ENCODE peak calls at places on chromosomes 4 and X, in six cellular contexts. One of them, this sample, is unnamed.

GRCh38 chrX:97367149-97367548 is 483.4 kb downstream of the RPA4 start:
- DNase-seq in CD4-positive, alpha-beta T cell: no peak
- DNase-seq in astrocyte of the spinal cord: peak; percentile 3
- DNase-seq in gastrocnemius medialis: no peak
- DNase-seq in AG09309: peak; percentile 14
- DNase-seq in lower lobe of right lung: no peak
- DNase-seq in this sample: peak; percentile 9

GRCh38 chrX:69510137-69510715 is 6.1 kb downstream of the NALF2 start:
- DNase-seq in CD4-positive, alpha-beta T cell: no peak
- DNase-seq in astrocyte of the spinal cord: no peak
- DNase-seq in gastrocnemius medialis: no peak
- DNase-seq in AG09309: no peak
- DNase-seq in lower lobe of right lung: no peak
- DNase-seq in this sample: no peak

GRCh38 chrX:63784346-63784901 is 590 bp downstream of the ARHGEF9 start:
- DNase-seq in CD4-positive, alpha-beta T cell: no peak
- DNase-seq in astrocyte of the spinal cord: no peak
- DNase-seq in gastrocnemius medialis: no peak
- DNase-seq in AG09309: no peak
- DNase-seq in lower lobe of right lung: no peak
- DNase-seq in this sample: no peak

GRCh38 chr4:2478220-2478619 is 9.3 kb downstream of the RNF4 start:
- DNase-seq in CD4-positive, alpha-beta T cell: no peak
- DNase-seq in astrocyte of the spinal cord: no peak
- DNase-seq in gastrocnemius medialis: no peak
- DNase-seq in AG09309: no peak
- DNase-seq in lower lobe of right lung: no peak
- DNase-seq in this sample: no peak

GRCh38 chrX:97397371-97397770 is 513.7 kb downstream of the RPA4 start:
- DNase-seq in CD4-positive, alpha-beta T cell: no peak
- DNase-seq in astrocyte of the spinal cord: peak; percentile 39
- DNase-seq in gastrocnemius medialis: no peak
- DNase-seq in AG09309: no peak
- DNase-seq in lower lobe of right lung: no peak
- DNase-seq in this sample: no peak

GRCh38 chr4:128850252-128850651 is 40.8 kb downstream of the JADE1 start:
- DNase-seq in CD4-positive, alpha-beta T cell: no peak
- DNase-seq in astrocyte of the spinal cord: no peak
- DNase-seq in gastrocnemius medialis: no peak
- DNase-seq in AG09309: no peak
- DNase-seq in lower lobe of right lung: no peak
- DNase-seq in this sample: no peak

GRCh38 chr4:9925750-9926439 is 95.4 kb downstream of the SLC2A9 start:
- DNase-seq in CD4-positive, alpha-beta T cell: no peak
- DNase-seq in astrocyte of the spinal cord: no peak
- DNase-seq in gastrocnemius medialis: no peak
- DNase-seq in AG09309: no peak
- DNase-seq in lower lobe of right lung: no peak
- DNase-seq in this sample: no peak

GRCh38 chrX:122866527-122866926 is 317.6 kb upstream of the GRIA3 start:
- DNase-seq in CD4-positive, alpha-beta T cell: no peak
- DNase-seq in astrocyte of the spinal cord: peak; percentile 82
- DNase-seq in gastrocnemius medialis: no peak
- DNase-seq in AG09309: peak; percentile 55
- DNase-seq in lower lobe of right lung: no peak
- DNase-seq in this sample: peak; percentile 76

GRCh38 chr4:185017964-185018772 is at the start of gene HELT:
- DNase-seq in CD4-positive, alpha-beta T cell: no peak
- DNase-seq in astrocyte of the spinal cord: no peak
- DNase-seq in gastrocnemius medialis: no peak
- DNase-seq in AG09309: no peak
- DNase-seq in lower lobe of right lung: no peak
- DNase-seq in this sample: no peak

GRCh38 chr4:114780205-114780604 is 181.6 kb downstream of the UGT8 start:
- DNase-seq in CD4-positive, alpha-beta T cell: no peak
- DNase-seq in astrocyte of the spinal cord: peak; percentile 62
- DNase-seq in gastrocnemius medialis: no peak
- DNase-seq in AG09309: no peak
- DNase-seq in lower lobe of right lung: no peak
- DNase-seq in this sample: no peak

GRCh38 chr4:157204634-157205244 is 15.8 kb upstream of the GRIA2 start:
- DNase-seq in CD4-positive, alpha-beta T cell: no peak
- DNase-seq in astrocyte of the spinal cord: no peak
- DNase-seq in gastrocnemius medialis: no peak
- DNase-seq in AG09309: no peak
- DNase-seq in lower lobe of right lung: peak; percentile 56
- DNase-seq in this sample: no peak

GRCh38 chrX:20802036-20802435 is 535.3 kb upstream of the RPS6KA3 start:
- DNase-seq in CD4-positive, alpha-beta T cell: no peak
- DNase-seq in astrocyte of the spinal cord: no peak
- DNase-seq in gastrocnemius medialis: no peak
- DNase-seq in AG09309: no peak
- DNase-seq in lower lobe of right lung: no peak
- DNase-seq in this sample: no peak

GRCh38 chr4:114558446-114559020 is 40.1 kb upstream of the UGT8 start:
- DNase-seq in CD4-positive, alpha-beta T cell: no peak
- DNase-seq in astrocyte of the spinal cord: peak; percentile 31
- DNase-seq in gastrocnemius medialis: no peak
- DNase-seq in AG09309: no peak
- DNase-seq in lower lobe of right lung: no peak
- DNase-seq in this sample: no peak

GRCh38 chr4:89283226-89283974 is 24.2 kb downstream of the GPRIN3 start:
- DNase-seq in CD4-positive, alpha-beta T cell: peak; percentile 44
- DNase-seq in astrocyte of the spinal cord: no peak
- DNase-seq in gastrocnemius medialis: no peak
- DNase-seq in AG09309: no peak
- DNase-seq in lower lobe of right lung: peak; percentile 48
- DNase-seq in this sample: no peak

GRCh38 chr4:118338981-118339765 is 13.6 kb downstream of the PRSS12 start:
- DNase-seq in CD4-positive, alpha-beta T cell: no peak
- DNase-seq in astrocyte of the spinal cord: peak; percentile 72
- DNase-seq in gastrocnemius medialis: no peak
- DNase-seq in AG09309: peak; percentile 23
- DNase-seq in lower lobe of right lung: no peak
- DNase-seq in this sample: no peak

GRCh38 chrX:132958086-132958703 is at the start of gene HS6ST2:
- DNase-seq in CD4-positive, alpha-beta T cell: no peak
- DNase-seq in astrocyte of the spinal cord: no peak
- DNase-seq in gastrocnemius medialis: no peak
- DNase-seq in AG09309: no peak
- DNase-seq in lower lobe of right lung: no peak
- DNase-seq in this sample: no peak

GRCh38 chr4:69054578-69055200 is 41.6 kb upstream of the UGT2B7 start:
- DNase-seq in CD4-positive, alpha-beta T cell: no peak
- DNase-seq in astrocyte of the spinal cord: peak; percentile 84
- DNase-seq in gastrocnemius medialis: no peak
- DNase-seq in AG09309: no peak
- DNase-seq in lower lobe of right lung: no peak
- DNase-seq in this sample: no peak

GRCh38 chr4:66653937-66654336 is 891.4 kb downstream of the CENPC start:
- DNase-seq in CD4-positive, alpha-beta T cell: no peak
- DNase-seq in astrocyte of the spinal cord: no peak
- DNase-seq in gastrocnemius medialis: no peak
- DNase-seq in AG09309: no peak
- DNase-seq in lower lobe of right lung: no peak
- DNase-seq in this sample: no peak

GRCh38 chrX:151206871-151207270 is 30.5 kb downstream of the GPR50 start:
- DNase-seq in CD4-positive, alpha-beta T cell: no peak
- DNase-seq in astrocyte of the spinal cord: no peak
- DNase-seq in gastrocnemius medialis: no peak
- DNase-seq in AG09309: no peak
- DNase-seq in lower lobe of right lung: no peak
- DNase-seq in this sample: no peak

GRCh38 chr4:14581741-14582140 is 420.5 kb upstream of the CPEB2 start:
- DNase-seq in CD4-positive, alpha-beta T cell: no peak
- DNase-seq in astrocyte of the spinal cord: no peak
- DNase-seq in gastrocnemius medialis: no peak
- DNase-seq in AG09309: no peak
- DNase-seq in lower lobe of right lung: no peak
- DNase-seq in this sample: no peak

GRCh38 chr4:74109116-74109791 is 10.3 kb upstream of the CXCL2 start:
- DNase-seq in CD4-positive, alpha-beta T cell: no peak
- DNase-seq in astrocyte of the spinal cord: peak; percentile 94
- DNase-seq in gastrocnemius medialis: peak; percentile 29
- DNase-seq in AG09309: peak; percentile 94
- DNase-seq in lower lobe of right lung: peak; percentile 62
- DNase-seq in this sample: peak; percentile 94

GRCh38 chrX:153639177-153640044 is 7.6 kb upstream of the DUSP9 start:
- DNase-seq in CD4-positive, alpha-beta T cell: no peak
- DNase-seq in astrocyte of the spinal cord: no peak
- DNase-seq in gastrocnemius medialis: no peak
- DNase-seq in AG09309: no peak
- DNase-seq in lower lobe of right lung: no peak
- DNase-seq in this sample: no peak

GRCh38 chrX:136754641-136755040 is 26.1 kb downstream of the ARHGEF6 start:
- DNase-seq in CD4-positive, alpha-beta T cell: peak; percentile 29
- DNase-seq in astrocyte of the spinal cord: peak; percentile 72
- DNase-seq in gastrocnemius medialis: peak; percentile 78
- DNase-seq in AG09309: no peak
- DNase-seq in lower lobe of right lung: no peak
- DNase-seq in this sample: no peak

GRCh38 chr4:94588900-94589693 is 137.4 kb downstream of the PDLIM5 start:
- DNase-seq in CD4-positive, alpha-beta T cell: no peak
- DNase-seq in astrocyte of the spinal cord: no peak
- DNase-seq in gastrocnemius medialis: no peak
- DNase-seq in AG09309: no peak
- DNase-seq in lower lobe of right lung: no peak
- DNase-seq in this sample: no peak

GRCh38 chr4:152850377-152850776 is 70.6 kb downstream of the ARFIP1 start:
- DNase-seq in CD4-positive, alpha-beta T cell: no peak
- DNase-seq in astrocyte of the spinal cord: no peak
- DNase-seq in gastrocnemius medialis: peak; percentile 72
- DNase-seq in AG09309: no peak
- DNase-seq in lower lobe of right lung: peak; percentile 66
- DNase-seq in this sample: no peak

GRCh38 chrX:19746919-19747671 is 140.3 kb downstream of the SH3KBP1 start:
- DNase-seq in CD4-positive, alpha-beta T cell: no peak
- DNase-seq in astrocyte of the spinal cord: no peak
- DNase-seq in gastrocnemius medialis: no peak
- DNase-seq in AG09309: no peak
- DNase-seq in lower lobe of right lung: no peak
- DNase-seq in this sample: no peak

GRCh38 chrX:56728752-56729151 is 291 bp upstream of the NBDY start:
- DNase-seq in CD4-positive, alpha-beta T cell: peak; percentile 10
- DNase-seq in astrocyte of the spinal cord: peak; percentile 59
- DNase-seq in gastrocnemius medialis: no peak
- DNase-seq in AG09309: no peak
- DNase-seq in lower lobe of right lung: no peak
- DNase-seq in this sample: no peak

GRCh38 chrX:36898301-36898700 is 109.9 kb upstream of the FAM47C start:
- DNase-seq in CD4-positive, alpha-beta T cell: no peak
- DNase-seq in astrocyte of the spinal cord: no peak
- DNase-seq in gastrocnemius medialis: no peak
- DNase-seq in AG09309: no peak
- DNase-seq in lower lobe of right lung: no peak
- DNase-seq in this sample: no peak
- TF ChIP-seq CTCF in CD4-positive, alpha-beta T cell: no peak
- TF ChIP-seq CTCF in astrocyte of the spinal cord: peak; percentile 45
- TF ChIP-seq CTCF in gastrocnemius medialis: no peak
- TF ChIP-seq CTCF in AG09309: peak; percentile 58
- TF ChIP-seq CTCF in lower lobe of right lung: no peak
- TF ChIP-seq CTCF in this sample: no peak

DNA sequence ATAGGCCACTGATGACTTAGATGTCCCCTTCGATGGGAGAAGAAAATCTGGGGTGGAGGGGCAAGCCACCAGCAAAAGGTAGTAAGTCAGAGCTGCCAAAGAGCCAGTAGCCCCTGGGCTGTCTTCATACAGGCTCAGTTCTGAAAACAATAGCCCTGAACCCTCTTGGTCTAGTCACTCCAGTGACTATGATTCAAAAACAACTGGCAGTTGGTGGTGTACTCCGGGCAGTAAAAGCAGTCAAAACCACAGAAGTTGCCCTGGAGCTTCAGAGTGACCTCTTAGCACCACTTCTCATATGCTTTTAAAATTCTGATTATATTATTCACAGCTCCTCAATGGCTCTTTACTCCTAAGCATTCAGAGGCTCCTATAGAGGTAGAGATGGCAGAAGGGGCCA is 164.3 kb upstream of the MAMLD1 start:
- DNase-seq in CD4-positive, alpha-beta T cell: no peak
- DNase-seq in astrocyte of the spinal cord: peak; percentile 24
- DNase-seq in gastrocnemius medialis: no peak
- DNase-seq in AG09309: no peak
- DNase-seq in lower lobe of right lung: no peak
- DNase-seq in this sample: no peak
- TF ChIP-seq CTCF in CD4-positive, alpha-beta T cell: no peak
- TF ChIP-seq CTCF in astrocyte of the spinal cord: no peak
- TF ChIP-seq CTCF in gastrocnemius medialis: no peak
- TF ChIP-seq CTCF in AG09309: no peak
- TF ChIP-seq CTCF in lower lobe of right lung: no peak
- TF ChIP-seq CTCF in this sample: no peak

DNA sequence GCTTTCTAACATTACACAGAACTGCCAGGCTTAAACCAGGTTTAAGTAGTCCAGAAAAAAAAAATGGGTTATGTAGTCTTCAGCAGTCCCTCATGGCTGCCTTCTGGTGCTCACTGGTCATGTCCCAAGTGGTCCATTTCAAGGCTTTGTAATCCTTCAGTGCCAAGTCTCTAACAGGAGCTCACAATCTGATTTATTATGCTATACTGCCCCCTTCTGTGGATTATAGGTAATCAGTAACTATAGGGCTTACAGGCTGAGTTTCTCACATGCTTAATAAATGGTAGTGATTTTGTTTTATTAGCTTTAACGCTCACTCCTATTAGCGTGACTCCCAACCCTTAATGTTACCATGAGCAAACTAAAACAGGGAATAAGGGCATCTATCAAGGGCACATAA is 92.5 kb upstream of the EDA2R start:
- DNase-seq in CD4-positive, alpha-beta T cell: no peak
- DNase-seq in astrocyte of the spinal cord: peak; percentile 24
- DNase-seq in gastrocnemius medialis: no peak
- DNase-seq in AG09309: peak; percentile 25
- DNase-seq in lower lobe of right lung: no peak
- DNase-seq in this sample: no peak
- TF ChIP-seq CTCF in CD4-positive, alpha-beta T cell: peak; percentile 19
- TF ChIP-seq CTCF in astrocyte of the spinal cord: no peak
- TF ChIP-seq CTCF in gastrocnemius medialis: no peak
- TF ChIP-seq CTCF in AG09309: peak; percentile 40
- TF ChIP-seq CTCF in lower lobe of right lung: peak; percentile 19
- TF ChIP-seq CTCF in this sample: peak; percentile 21

GRCh38 chrX:106780664-106781377 is 21.7 kb upstream of the TBC1D8B start:
- DNase-seq in CD4-positive, alpha-beta T cell: no peak
- DNase-seq in astrocyte of the spinal cord: no peak
- DNase-seq in gastrocnemius medialis: no peak
- DNase-seq in AG09309: no peak
- DNase-seq in lower lobe of right lung: no peak
- DNase-seq in this sample: no peak
- TF ChIP-seq CTCF in CD4-positive, alpha-beta T cell: no peak
- TF ChIP-seq CTCF in astrocyte of the spinal cord: no peak
- TF ChIP-seq CTCF in gastrocnemius medialis: no peak
- TF ChIP-seq CTCF in AG09309: no peak
- TF ChIP-seq CTCF in lower lobe of right lung: no peak
- TF ChIP-seq CTCF in this sample: no peak

GRCh38 chr4:116150152-116150551 is 935.2 kb downstream of the TRAM1L1 start:
- DNase-seq in CD4-positive, alpha-beta T cell: no peak
- DNase-seq in astrocyte of the spinal cord: no peak
- DNase-seq in gastrocnemius medialis: no peak
- DNase-seq in AG09309: no peak
- DNase-seq in lower lobe of right lung: no peak
- DNase-seq in this sample: no peak
- TF ChIP-seq CTCF in CD4-positive, alpha-beta T cell: no peak
- TF ChIP-seq CTCF in astrocyte of the spinal cord: no peak
- TF ChIP-seq CTCF in gastrocnemius medialis: no peak
- TF ChIP-seq CTCF in AG09309: no peak
- TF ChIP-seq CTCF in lower lobe of right lung: no peak
- TF ChIP-seq CTCF in this sample: no peak

GRCh38 chr4:144318797-144319196 is 178.3 kb upstream of the GYPA start:
- DNase-seq in CD4-positive, alpha-beta T cell: no peak
- DNase-seq in astrocyte of the spinal cord: no peak
- DNase-seq in gastrocnemius medialis: no peak
- DNase-seq in AG09309: no peak
- DNase-seq in lower lobe of right lung: no peak
- DNase-seq in this sample: no peak
- TF ChIP-seq CTCF in CD4-positive, alpha-beta T cell: no peak
- TF ChIP-seq CTCF in astrocyte of the spinal cord: no peak
- TF ChIP-seq CTCF in gastrocnemius medialis: no peak
- TF ChIP-seq CTCF in AG09309: no peak
- TF ChIP-seq CTCF in lower lobe of right lung: no peak
- TF ChIP-seq CTCF in this sample: no peak